ENCODE peak calls at places on chromosome 15, in ten cellular contexts. B, F, M, Q, O, E, X, G, P and Z are unnamed samples.

GRCh38 chr15:65355173-65355982 is 22.4 kb downstream of the IGDCC3 start:
- DNase-seq in E (no peak), F (no peak), M (no peak), G (no peak), B (no peak), P (no peak), X (no peak), O (no peak), Q (no peak), Z (no peak)

GRCh38 chr15:63968700-63969099 is 77.6 kb downstream of the DAPK2 start:
- DNase-seq in X (peak), G (no peak), O (peak), P (no peak), E (no peak), B (no peak), M (no peak), Q (no peak), F (no peak), Z (no peak)

GRCh38 chr15:56906766-56907165 is 11.7 kb upstream of the TCF12 start:
- DNase-seq in G (no peak), M (no peak), P (no peak), F (no peak), O (no peak), X (no peak), B (no peak), Q (no peak), E (no peak), Z (no peak)

GRCh38 chr15:61828008-61828407 is 232.2 kb downstream of the VPS13C start:
- DNase-seq in G (no peak), F (no peak), O (no peak), P (no peak), B (no peak), E (no peak), M (no peak), X (no peak), Q (peak), Z (no peak)

GRCh38 chr15:32117122-32117521 is 86.8 kb downstream of the CHRNA7 start:
- DNase-seq in E (no peak), Q (no peak), B (no peak), P (no peak), X (no peak), M (no peak), O (no peak), G (no peak), F (no peak), Z (no peak)

GRCh38 chr15:75446146-75446545 is 5.3 kb downstream of the SIN3A start:
- DNase-seq in M (no peak), P (no peak), F (no peak), E (no peak), Q (no peak), O (no peak), G (no peak), B (no peak), X (no peak), Z (no peak)

GRCh38 chr15:35624881-35625280 is 78.9 kb upstream of the DPH6 start:
- DNase-seq in M (peak), E (peak), X (no peak), G (peak), O (no peak), B (no peak), F (no peak), Q (no peak), P (no peak), Z (no peak)

GRCh38 chr15:69897471-69898237 is 200.1 kb downstream of the TLE3 start:
- DNase-seq in X (no peak), P (no peak), F (no peak), O (no peak), B (no peak), E (no peak), Q (no peak), G (no peak), M (no peak), Z (no peak)

GRCh38 chr15:60651155-60651554 is 172.2 kb upstream of the ICE2 start:
- DNase-seq in E (peak), O (no peak), Q (no peak), M (no peak), F (no peak), G (no peak), X (no peak), P (no peak), B (no peak), Z (no peak)

GRCh38 chr15:25022233-25022632 is 67.4 kb downstream of the SNRPN start:
- DNase-seq in Q (no peak), E (peak), X (no peak), O (no peak), P (no peak), F (no peak), B (no peak), G (no peak), M (no peak), Z (no peak)

GRCh38 chr15:66188464-66188863 is 65.1 kb downstream of the MEGF11 start:
- DNase-seq in G (no peak), M (no peak), P (no peak), E (no peak), O (no peak), Q (no peak), B (no peak), F (no peak), X (peak), Z (no peak)

GRCh38 chr15:91857772-91858171 is 4.3 kb downstream of the SLCO3A1 start:
- DNase-seq in B (no peak), F (no peak), Q (no peak), P (no peak), G (peak), X (no peak), O (no peak), M (no peak), E (no peak), Z (peak)

GRCh38 chr15:91853968-91854943 is 748 bp downstream of the SLCO3A1 start:
- DNase-seq in G (peak), E (peak), X (peak), O (peak), P (peak), M (no peak), F (no peak), B (peak), Q (peak), Z (no peak)

GRCh38 chr15:91857224-91857585 is 3.7 kb downstream of the SLCO3A1 start:
- DNase-seq in G (no peak), E (no peak), Q (no peak), M (no peak), B (no peak), O (no peak), F (no peak), X (no peak), P (no peak), Z (no peak)

GRCh38 chr15:91855241-91855640 is 1.7 kb downstream of the SLCO3A1 start:
- DNase-seq in E (no peak), M (no peak), X (no peak), G (no peak), Q (no peak), P (no peak), F (no peak), O (no peak), B (no peak), Z (no peak)

GRCh38 chr15:91855684-91856553 is 2.4 kb downstream of the SLCO3A1 start:
- DNase-seq in X (no peak), G (peak), E (no peak), P (no peak), Q (peak), F (no peak), B (no peak), O (no peak), M (no peak), Z (no peak)
- H3K4me3 ChIP-seq in X (no peak), G (no peak), E (no peak), P (no peak), Q (no peak), F (no peak), B (no peak), O (no peak), M (no peak), Z (no peak)

DNA sequence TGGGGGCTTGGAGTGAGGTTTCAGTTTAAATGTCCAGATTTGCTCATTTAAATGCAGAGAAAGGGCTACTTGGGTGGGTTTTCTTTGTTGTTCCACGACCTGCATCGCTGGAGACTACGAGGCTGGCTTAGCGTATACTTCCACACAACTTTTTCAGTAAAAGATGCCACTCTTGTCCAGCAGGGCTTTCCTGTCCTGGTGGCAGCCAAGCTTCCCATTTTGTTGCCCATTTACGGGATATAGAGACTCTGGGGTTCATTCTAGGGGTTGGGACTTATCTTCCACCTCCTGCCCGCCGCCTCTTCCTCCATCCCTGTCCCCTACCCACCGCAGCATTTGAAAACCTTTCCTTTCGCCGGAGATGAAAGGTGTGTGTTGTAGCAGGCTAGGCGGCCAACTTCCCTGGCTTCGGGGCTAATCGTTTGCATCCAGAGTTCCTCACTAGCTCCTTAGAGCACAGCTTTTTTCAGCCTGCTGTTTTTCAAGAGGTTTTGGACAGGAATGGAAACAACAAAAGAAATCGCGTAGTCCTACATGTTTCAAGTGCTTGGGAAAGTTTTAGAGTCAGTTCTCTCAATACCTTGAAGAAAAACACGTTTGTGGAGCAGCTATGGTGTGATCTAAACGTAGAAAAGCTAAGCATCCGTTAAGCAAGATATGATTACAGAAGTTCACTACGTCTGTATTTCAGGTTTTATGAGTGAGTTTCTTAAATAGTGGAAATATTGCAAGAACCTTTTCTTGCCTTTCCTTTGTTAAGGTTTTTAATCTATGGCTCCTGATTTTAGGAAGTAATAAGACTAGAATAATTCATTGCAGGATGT is 843 bp downstream of the CHRNA5 start:
- DNase-seq in E (peak), O (no peak), F (peak), Q (peak), B (no peak), P (no peak), G (peak), M (no peak), X (no peak), Z (no peak)
- TF ChIP-seq CTCF in E (peak), O (no peak), F (no peak), Q (peak), B (no peak), P (no peak), G (no peak), M (peak), X (no peak), Z (peak)

DNA sequence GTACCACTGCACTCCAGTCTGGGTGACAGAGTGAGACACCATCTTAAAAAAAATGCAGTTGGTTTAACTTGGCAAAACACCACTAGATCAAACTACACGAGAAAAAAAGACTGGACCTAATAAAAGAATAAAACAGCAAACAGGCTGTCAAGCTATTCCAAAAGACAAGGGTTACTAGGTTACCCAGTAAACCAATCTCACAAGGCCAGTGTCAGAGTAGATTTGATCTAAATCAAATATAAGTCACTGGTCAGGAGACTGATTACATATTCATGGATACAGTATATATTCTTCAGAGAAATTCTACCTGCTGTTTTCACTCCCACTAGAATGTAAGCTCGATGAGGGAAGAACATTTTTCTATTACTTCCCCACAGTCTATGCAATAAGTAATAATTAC is 2.5 kb upstream of the GANC start:
- DNase-seq in E (no peak), P (no peak), G (no peak), F (no peak), O (no peak), B (no peak), M (no peak), X (no peak), Q (no peak), Z (no peak)
- H3K4me3 ChIP-seq in E (no peak), P (no peak), G (peak), F (no peak), O (no peak), B (no peak), M (no peak), X (no peak), Q (no peak), Z (no peak)

GRCh38 chr15:72685301-72685924 is 569 bp downstream of the HIGD2B start:
- DNase-seq in O (no peak), Q (peak), F (no peak), P (no peak), M (no peak), X (no peak), E (peak), B (no peak), G (peak), Z (no peak)
- TF ChIP-seq CTCF in O (no peak), Q (no peak), F (no peak), P (no peak), M (no peak), X (no peak), E (no peak), B (no peak), G (no peak), Z (no peak)

GRCh38 chr15:100349321-100349695 is 7.5 kb upstream of the ADAMTS17 start:
- DNase-seq in X (no peak), E (no peak), Q (no peak), F (no peak), G (no peak), O (no peak), P (no peak), B (no peak), M (no peak), Z (no peak)
- H3K4me3 ChIP-seq in X (no peak), E (peak), Q (peak), F (no peak), G (peak), O (peak), P (peak), B (peak), M (no peak), Z (peak)

GRCh38 chr15:55562601-55563000 is 25.5 kb downstream of the PYGO1 start:
- DNase-seq in X (no peak), E (no peak), P (no peak), F (no peak), B (no peak), O (no peak), Q (no peak), G (no peak), M (no peak), Z (no peak)

GRCh38 chr15:55564347-55565145 is 23.6 kb downstream of the PYGO1 start:
- DNase-seq in E (no peak), M (no peak), F (no peak), O (no peak), B (no peak), G (no peak), X (no peak), Q (no peak), P (no peak), Z (no peak)
- TF ChIP-seq CTCF in E (peak), M (no peak), F (peak), O (no peak), B (no peak), G (no peak), X (no peak), Q (no peak), P (no peak), Z (peak)

DNA sequence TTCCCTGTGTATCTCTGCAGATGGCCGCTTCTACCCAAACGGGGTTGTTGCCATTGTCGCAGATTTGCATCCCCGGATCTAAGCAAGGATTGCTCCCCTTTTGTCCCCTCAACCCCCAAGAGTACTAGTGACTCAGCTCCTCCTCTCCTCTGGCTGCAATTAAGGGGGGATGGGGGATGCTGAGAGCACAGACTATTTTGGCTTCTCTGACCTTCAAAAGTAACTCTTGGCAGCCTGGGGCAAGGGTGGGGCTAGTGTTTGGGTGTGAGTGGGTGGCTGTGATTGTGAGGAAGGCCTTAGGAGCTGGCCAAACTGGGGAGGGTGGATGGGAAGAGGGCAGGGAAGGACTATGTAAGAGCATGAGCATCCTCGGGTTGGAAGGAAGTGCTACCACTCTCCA is 1.2 kb upstream of the MAP1A start:
- DNase-seq in E (no peak), B (no peak), G (no peak), Q (no peak), X (peak), F (no peak), O (no peak), M (no peak), P (peak), Z (no peak)
- H3K4me3 ChIP-seq in E (no peak), B (no peak), G (no peak), Q (no peak), X (no peak), F (no peak), O (no peak), M (peak), P (no peak), Z (no peak)